ENCODE peak calls at places on chromosomes 5 and 9, in eight cellular contexts. T, E, K, Q, B, H, R and N are unnamed samples.

GRCh38 chr5:39106332-39106731 is 32.1 kb upstream of the RICTOR start:
- DNase-seq in H (no peak), B (no peak), K (no peak), Q (no peak), R (no peak), T (no peak), E (no peak), N (no peak)

GRCh38 chr9:99573052-99573451 is 248.6 kb upstream of the NR4A3 start:
- DNase-seq in R (no peak), B (no peak), H (no peak), T (no peak), K (no peak), E (no peak), Q (no peak), N (no peak)

GRCh38 chr5:112930082-112930344 is 8.0 kb upstream of the REEP5 start:
- DNase-seq in T (no peak), K (peak), B (no peak), E (no peak), R (no peak), H (no peak), Q (no peak), N (no peak)

GRCh38 chr9:130301483-130302286 is 36.1 kb downstream of the HMCN2 start:
- DNase-seq in Q (no peak), K (no peak), E (no peak), R (no peak), T (no peak), B (no peak), H (no peak), N (peak)

GRCh38 chr9:9395539-9395938 is 1217.3 kb downstream of the PTPRD start:
- DNase-seq in T (no peak), Q (no peak), H (no peak), K (no peak), B (no peak), E (no peak), R (no peak), N (no peak)

GRCh38 chr5:163569284-163569683 is 63.9 kb downstream of the MAT2B start:
- DNase-seq in E (no peak), B (no peak), T (no peak), H (no peak), R (no peak), Q (no peak), K (no peak), N (no peak)

GRCh38 chr5:18114161-18114802 is 480.0 kb downstream of the TAF11L14 start:
- DNase-seq in T (no peak), K (no peak), H (no peak), E (no peak), Q (no peak), B (no peak), R (no peak), N (no peak)

GRCh38 chr9:6051511-6051950 is 36.1 kb upstream of the RANBP6 start:
- DNase-seq in R (no peak), Q (no peak), E (no peak), B (no peak), T (no peak), H (no peak), K (no peak), N (no peak)

GRCh38 chr9:4615251-4615650 is 46.8 kb upstream of the PLPP6 start:
- DNase-seq in E (no peak), Q (no peak), T (no peak), K (no peak), R (no peak), H (no peak), B (no peak), N (no peak)

GRCh38 chr5:176175101-176175852 is 62.9 kb upstream of the SIMC1 start:
- DNase-seq in B (no peak), K (no peak), Q (no peak), T (no peak), R (no peak), H (no peak), E (no peak), N (no peak)

GRCh38 chr5:14469485-14470377 is 111.9 kb upstream of the OTULINL start:
- DNase-seq in T (no peak), H (no peak), R (no peak), E (no peak), Q (no peak), B (no peak), K (no peak), N (no peak)

GRCh38 chr5:109452661-109453060 is 42.9 kb upstream of the PJA2 start:
- DNase-seq in Q (no peak), T (no peak), R (no peak), H (no peak), B (no peak), E (no peak), K (no peak), N (no peak)

GRCh38 chr5:73938280-73938937 is 312.4 kb downstream of the ARHGEF28 start:
- DNase-seq in Q (no peak), H (no peak), E (no peak), B (no peak), K (no peak), R (no peak), T (no peak), N (no peak)

GRCh38 chr9:134053941-134054761 is 13.7 kb downstream of the BRD3 start:
- DNase-seq in Q (no peak), B (no peak), E (no peak), R (no peak), K (no peak), T (no peak), H (no peak), N (peak)

GRCh38 chr5:55052383-55052931 is 28.4 kb downstream of the GZMK start:
- DNase-seq in E (no peak), K (no peak), B (no peak), Q (no peak), T (no peak), R (no peak), H (no peak), N (no peak)

GRCh38 chr9:131927092-131927491 is 152.6 kb downstream of the MED27 start:
- DNase-seq in R (no peak), Q (no peak), K (no peak), B (no peak), E (no peak), T (no peak), H (no peak), N (no peak)

GRCh38 chr5:124504081-124504916 is 242.1 kb downstream of the ZNF608 start:
- DNase-seq in B (no peak), T (no peak), K (no peak), R (no peak), Q (no peak), E (no peak), H (no peak), N (no peak)

GRCh38 chr5:36688722-36689121 is 82.3 kb downstream of the SLC1A3 start:
- DNase-seq in R (no peak), H (no peak), B (no peak), T (no peak), E (peak), K (no peak), Q (no peak), N (no peak)

GRCh38 chr5:133885566-133885965 is 82.9 kb downstream of the C5orf15 start:
- DNase-seq in H (no peak), B (no peak), E (no peak), R (no peak), T (no peak), K (no peak), Q (no peak), N (no peak)

GRCh38 chr5:98865690-98866089 is 63.1 kb downstream of the CHD1 start:
- DNase-seq in E (no peak), H (no peak), Q (no peak), K (no peak), B (no peak), R (no peak), T (no peak), N (no peak)

GRCh38 chr9:84600739-84601138 is 68.8 kb upstream of the NTRK2 start:
- DNase-seq in K (no peak), B (no peak), T (no peak), R (no peak), H (no peak), E (peak), Q (no peak), N (no peak)

GRCh38 chr9:137156567-137157375 is 13.1 kb downstream of the LRRC26 start:
- DNase-seq in Q (peak), H (no peak), K (peak), R (no peak), E (peak), T (peak), B (peak), N (no peak)

GRCh38 chr5:130116972-130117371 is 212.7 kb downstream of the CHSY3 start:
- DNase-seq in B (no peak), Q (no peak), H (no peak), E (no peak), R (no peak), K (no peak), T (no peak), N (no peak)

GRCh38 chr9:83707518-83707767 is 315 bp downstream of the UBQLN1 start:
- DNase-seq in T (no peak), R (peak), K (no peak), E (no peak), B (peak), H (peak), Q (no peak), N (no peak)

GRCh38 chr5:146866263-146866662 is 12.3 kb downstream of the PPP2R2B start:
- DNase-seq in H (no peak), K (no peak), B (no peak), R (no peak), E (no peak), T (no peak), Q (no peak), N (no peak)

GRCh38 chr5:1401681-1402096 is 43.6 kb downstream of the SLC6A3 start:
- DNase-seq in K (no peak), Q (no peak), H (no peak), B (no peak), T (no peak), E (no peak), R (no peak), N (no peak)

GRCh38 chr5:16889972-16890519 is 46.0 kb downstream of the MYO10 start:
- DNase-seq in R (no peak), K (no peak), E (no peak), T (no peak), H (no peak), B (no peak), Q (no peak), N (no peak)

GRCh38 chr5:180313677-180314076 is 21.8 kb upstream of the MAPK9 start:
- DNase-seq in K (peak), R (no peak), H (no peak), Q (peak), T (no peak), B (peak), E (no peak), N (peak)

GRCh38 chr5:42798284-42799240 is 13.1 kb downstream of the SELENOP start:
- DNase-seq in K (no peak), Q (no peak), T (no peak), H (no peak), B (no peak), R (no peak), E (peak), N (no peak)

GRCh38 chr5:10563940-10564837 is at the start of gene ANKRD33B:
- DNase-seq in R (no peak), B (peak), Q (peak), T (peak), K (peak), E (peak), H (no peak), N (peak)

GRCh38 chr9:75709698-75710097 is 180.8 kb upstream of the PCSK5 start:
- DNase-seq in H (no peak), E (no peak), B (no peak), T (no peak), Q (no peak), R (no peak), K (no peak), N (no peak)

GRCh38 chr5:68408345-68408871 is 192.9 kb downstream of the PIK3R1 start:
- DNase-seq in K (no peak), Q (no peak), B (no peak), R (no peak), T (no peak), H (no peak), E (no peak), N (no peak)

GRCh38 chr5:128304121-128304520 is 220.6 kb downstream of the SLC12A2 start:
- DNase-seq in B (no peak), Q (no peak), H (peak), T (no peak), R (no peak), E (peak), K (no peak), N (no peak)

GRCh38 chr5:103867857-103868598 is 305.4 kb upstream of the NUDT12 start:
- DNase-seq in E (no peak), B (no peak), T (no peak), Q (no peak), R (no peak), K (no peak), H (no peak), N (no peak)

GRCh38 chr9:98369066-98369425 is 113.6 kb upstream of the TBC1D2 start:
- DNase-seq in R (no peak), Q (no peak), E (no peak), T (no peak), B (no peak), K (no peak), H (no peak), N (no peak)

GRCh38 chr5:73911761-73912393 is 285.9 kb downstream of the ARHGEF28 start:
- DNase-seq in B (no peak), R (no peak), E (no peak), H (no peak), K (no peak), Q (no peak), T (no peak), N (no peak)

GRCh38 chr5:82274343-82275266 is 3.5 kb downstream of the RPS23 start:
- DNase-seq in Q (no peak), B (peak), H (no peak), T (peak), K (no peak), R (no peak), E (no peak), N (no peak)